ENCODE peak calls at places on chromosomes 7 and 10, in four cellular contexts. One of them, this sample, is unnamed.
A peak's percentile ranks its signal among the peaks of the same experiment; 100 is the strongest.

GRCh38 chr7:129684777-129685176 is 73.3 kb downstream of the NRF1 start:
- DNase-seq in foreskin fibroblast: no peak
- DNase-seq in PC-9: no peak
- DNase-seq in WERI-Rb-1: no peak
- DNase-seq in this sample: no peak

GRCh38 chr7:131110294-131111080 is 217.2 kb upstream of the MKLN1 start:
- DNase-seq in foreskin fibroblast: peak; percentile 64
- DNase-seq in PC-9: peak; percentile 43
- DNase-seq in WERI-Rb-1: no peak
- DNase-seq in this sample: no peak

GRCh38 chr7:30844483-30844874 is 67.2 kb upstream of the AQP1 start:
- DNase-seq in foreskin fibroblast: no peak
- DNase-seq in PC-9: no peak
- DNase-seq in WERI-Rb-1: no peak
- DNase-seq in this sample: no peak

GRCh38 chr7:117322741-117323584 is at the start of gene WNT2:
- DNase-seq in foreskin fibroblast: peak; percentile 58
- DNase-seq in PC-9: no peak
- DNase-seq in WERI-Rb-1: no peak
- DNase-seq in this sample: peak; percentile 40

GRCh38 chr7:98357751-98358161 is 43.1 kb downstream of the BAIAP2L1 start:
- DNase-seq in foreskin fibroblast: peak; percentile 64
- DNase-seq in PC-9: no peak
- DNase-seq in WERI-Rb-1: no peak
- DNase-seq in this sample: no peak

GRCh38 chr7:70271617-70272081 is 673.4 kb downstream of the AUTS2 start:
- DNase-seq in foreskin fibroblast: no peak
- DNase-seq in PC-9: no peak
- DNase-seq in WERI-Rb-1: peak; percentile 66
- DNase-seq in this sample: no peak

GRCh38 chr7:126398285-126398684 is 854.5 kb downstream of the GRM8 start:
- DNase-seq in foreskin fibroblast: no peak
- DNase-seq in PC-9: no peak
- DNase-seq in WERI-Rb-1: no peak
- DNase-seq in this sample: no peak

GRCh38 chr7:125605241-125605640 is 675.6 kb upstream of the POT1 start:
- DNase-seq in foreskin fibroblast: no peak
- DNase-seq in PC-9: no peak
- DNase-seq in WERI-Rb-1: no peak
- DNase-seq in this sample: no peak

GRCh38 chr10:114751856-114752255 is 69.7 kb upstream of the FHIP2A start:
- DNase-seq in foreskin fibroblast: peak; percentile 60
- DNase-seq in PC-9: no peak
- DNase-seq in WERI-Rb-1: no peak
- DNase-seq in this sample: no peak

GRCh38 chr10:10826125-10826524 is 191.5 kb upstream of the CELF2 start:
- DNase-seq in foreskin fibroblast: peak; percentile 92
- DNase-seq in PC-9: no peak
- DNase-seq in WERI-Rb-1: no peak
- DNase-seq in this sample: no peak

GRCh38 chr10:3782456-3783312 is 2.3 kb downstream of the KLF6 start:
- DNase-seq in foreskin fibroblast: peak; percentile 93
- DNase-seq in PC-9: peak; percentile 68
- DNase-seq in WERI-Rb-1: no peak
- DNase-seq in this sample: peak; percentile 64

GRCh38 chr7:50595538-50596102 is 30.4 kb upstream of the DDC start:
- DNase-seq in foreskin fibroblast: peak; percentile 63
- DNase-seq in PC-9: no peak
- DNase-seq in WERI-Rb-1: peak; percentile 61
- DNase-seq in this sample: no peak

GRCh38 chr7:112995091-112995824 is 91.4 kb downstream of the GPR85 start:
- DNase-seq in foreskin fibroblast: peak; percentile 78
- DNase-seq in PC-9: no peak
- DNase-seq in WERI-Rb-1: no peak
- DNase-seq in this sample: no peak

GRCh38 chr7:80918909-80919721 is at the start of gene SEMA3C:
- DNase-seq in foreskin fibroblast: peak; percentile 99
- DNase-seq in PC-9: peak; percentile 98
- DNase-seq in WERI-Rb-1: peak; percentile 84
- DNase-seq in this sample: peak; percentile 66

GRCh38 chr7:91940572-91941341 is at the start of gene AKAP9:
- DNase-seq in foreskin fibroblast: peak; percentile 92
- DNase-seq in PC-9: peak; percentile 94
- DNase-seq in WERI-Rb-1: peak; percentile 95
- DNase-seq in this sample: peak; percentile 91

GRCh38 chr10:78808736-78809135 is 260.0 kb upstream of the ZMIZ1 start:
- DNase-seq in foreskin fibroblast: no peak
- DNase-seq in PC-9: no peak
- DNase-seq in WERI-Rb-1: no peak
- DNase-seq in this sample: no peak

GRCh38 chr10:89861584-89862287 is 160.3 kb downstream of the KIF20B start:
- DNase-seq in foreskin fibroblast: peak; percentile 74
- DNase-seq in PC-9: no peak
- DNase-seq in WERI-Rb-1: peak; percentile 52
- DNase-seq in this sample: no peak

GRCh38 chr10:32349199-32349585 is 2.2 kb upstream of the EPC1 start:
- DNase-seq in foreskin fibroblast: no peak
- DNase-seq in PC-9: no peak
- DNase-seq in WERI-Rb-1: no peak
- DNase-seq in this sample: no peak

GRCh38 chr7:155744931-155745683 is 67.2 kb downstream of the SHH start:
- DNase-seq in foreskin fibroblast: no peak
- DNase-seq in PC-9: no peak
- DNase-seq in WERI-Rb-1: no peak
- DNase-seq in this sample: no peak

GRCh38 chr7:121558288-121558687 is 162.2 kb upstream of the FAM3C start:
- DNase-seq in foreskin fibroblast: no peak
- DNase-seq in PC-9: no peak
- DNase-seq in WERI-Rb-1: no peak
- DNase-seq in this sample: no peak

GRCh38 chr10:118308664-118309063 is 33.5 kb downstream of the FAM204A start:
- DNase-seq in foreskin fibroblast: no peak
- DNase-seq in PC-9: no peak
- DNase-seq in WERI-Rb-1: peak; percentile 22
- DNase-seq in this sample: no peak

GRCh38 chr10:47264797-47265281 is 35.2 kb upstream of the GDF10 start:
- DNase-seq in foreskin fibroblast: no peak
- DNase-seq in PC-9: no peak
- DNase-seq in WERI-Rb-1: no peak
- DNase-seq in this sample: no peak

GRCh38 chr10:6300784-6301180 is 98.0 kb downstream of the PFKFB3 start:
- DNase-seq in foreskin fibroblast: no peak
- DNase-seq in PC-9: no peak
- DNase-seq in WERI-Rb-1: no peak
- DNase-seq in this sample: no peak

GRCh38 chr7:70289067-70289466 is 690.8 kb downstream of the AUTS2 start:
- DNase-seq in foreskin fibroblast: peak; percentile 22
- DNase-seq in PC-9: no peak
- DNase-seq in WERI-Rb-1: no peak
- DNase-seq in this sample: no peak

GRCh38 chr10:92420554-92421275 is 129.7 kb downstream of the MARCHF5 start:
- DNase-seq in foreskin fibroblast: no peak
- DNase-seq in PC-9: no peak
- DNase-seq in WERI-Rb-1: no peak
- DNase-seq in this sample: peak; percentile 29

GRCh38 chr7:123674399-123675091 is 18.9 kb downstream of the LMOD2 start:
- DNase-seq in foreskin fibroblast: no peak
- DNase-seq in PC-9: no peak
- DNase-seq in WERI-Rb-1: no peak
- DNase-seq in this sample: no peak

GRCh38 chr7:132503415-132503814 is 72.9 kb downstream of the PLXNA4 start:
- DNase-seq in foreskin fibroblast: no peak
- DNase-seq in PC-9: no peak
- DNase-seq in WERI-Rb-1: no peak
- DNase-seq in this sample: no peak

GRCh38 chr7:128833148-128833938 is 3.1 kb downstream of the FLNC start:
- DNase-seq in foreskin fibroblast: peak; percentile 89
- DNase-seq in PC-9: peak; percentile 33
- DNase-seq in WERI-Rb-1: peak; percentile 97
- DNase-seq in this sample: peak; percentile 39

GRCh38 chr7:28269700-28270361 is 89.2 kb upstream of the JAZF1 start:
- DNase-seq in foreskin fibroblast: no peak
- DNase-seq in PC-9: no peak
- DNase-seq in WERI-Rb-1: no peak
- DNase-seq in this sample: peak; percentile 29

GRCh38 chr7:16677978-16678494 is 32.1 kb downstream of the BZW2 start:
- DNase-seq in foreskin fibroblast: no peak
- DNase-seq in PC-9: no peak
- DNase-seq in WERI-Rb-1: no peak
- DNase-seq in this sample: no peak

GRCh38 chr10:15188629-15189028 is 20.1 kb upstream of the NMT2 start:
- DNase-seq in foreskin fibroblast: no peak
- DNase-seq in PC-9: no peak
- DNase-seq in WERI-Rb-1: no peak
- DNase-seq in this sample: no peak

GRCh38 chr7:44508328-44508990 is 18.0 kb upstream of the NUDCD3 start:
- DNase-seq in foreskin fibroblast: no peak
- DNase-seq in PC-9: no peak
- DNase-seq in WERI-Rb-1: no peak
- DNase-seq in this sample: no peak

GRCh38 chr7:3082386-3082785 is 38.7 kb upstream of the CARD11 start:
- DNase-seq in foreskin fibroblast: no peak
- DNase-seq in PC-9: no peak
- DNase-seq in WERI-Rb-1: no peak
- DNase-seq in this sample: no peak

DNA sequence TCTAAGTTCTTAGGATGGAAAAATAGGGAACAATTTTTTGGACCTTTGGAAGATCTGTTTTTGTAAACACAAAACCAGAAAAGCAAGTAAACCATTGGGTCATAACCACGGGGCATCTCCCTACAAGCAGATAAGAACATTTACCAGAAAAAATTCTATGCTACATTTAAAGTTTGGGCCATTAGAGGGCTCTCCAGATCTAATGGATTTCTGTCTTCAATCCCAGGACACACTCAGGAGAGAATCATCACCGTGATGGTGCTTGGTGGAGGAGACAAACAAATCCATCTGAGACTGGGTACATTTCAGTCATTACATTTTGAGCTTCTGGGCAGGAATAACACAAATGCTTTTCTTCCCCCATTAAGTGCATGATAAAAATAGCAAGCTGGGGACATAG is 178.4 kb upstream of the TARP start:
- DNase-seq in foreskin fibroblast: peak; percentile 62
- DNase-seq in PC-9: no peak
- DNase-seq in WERI-Rb-1: no peak
- DNase-seq in this sample: peak; percentile 16
- TF ChIP-seq CTCF in foreskin fibroblast: peak; percentile 49
- TF ChIP-seq CTCF in PC-9: peak; percentile 40
- TF ChIP-seq CTCF in WERI-Rb-1: peak; percentile 29
- TF ChIP-seq CTCF in this sample: no peak

GRCh38 chr7:4158826-4159225 is 523.3 kb upstream of the FOXK1 start:
- DNase-seq in foreskin fibroblast: no peak
- DNase-seq in PC-9: no peak
- DNase-seq in WERI-Rb-1: no peak
- DNase-seq in this sample: no peak
- TF ChIP-seq CTCF in foreskin fibroblast: no peak
- TF ChIP-seq CTCF in PC-9: no peak
- TF ChIP-seq CTCF in WERI-Rb-1: no peak
- TF ChIP-seq CTCF in this sample: no peak

GRCh38 chr10:25682203-25682950 is 251.7 kb upstream of the MYO3A start:
- DNase-seq in foreskin fibroblast: no peak
- DNase-seq in PC-9: no peak
- DNase-seq in WERI-Rb-1: no peak
- DNase-seq in this sample: no peak
- TF ChIP-seq CTCF in foreskin fibroblast: no peak
- TF ChIP-seq CTCF in PC-9: peak; percentile 40
- TF ChIP-seq CTCF in WERI-Rb-1: peak; percentile 48
- TF ChIP-seq CTCF in this sample: no peak

DNA sequence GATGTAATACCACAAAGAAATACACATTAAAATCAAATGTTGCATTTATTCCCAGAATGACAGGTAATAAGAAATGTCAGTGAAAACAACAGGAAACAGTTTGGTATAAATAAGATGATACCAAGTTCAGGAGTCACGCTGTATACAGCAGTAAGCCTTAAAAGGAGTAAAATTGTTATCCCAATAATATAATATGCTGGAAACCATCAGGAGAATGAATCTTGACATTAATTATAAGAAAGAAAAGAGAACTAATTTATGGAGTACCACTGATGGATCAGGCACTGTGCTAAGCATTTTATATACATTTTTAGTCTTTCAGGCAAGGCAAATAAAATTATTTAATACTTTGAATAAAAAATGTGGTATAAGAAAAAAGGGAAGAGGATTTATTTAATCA is 27.6 kb downstream of the PRKAR2B start:
- DNase-seq in foreskin fibroblast: no peak
- DNase-seq in PC-9: no peak
- DNase-seq in WERI-Rb-1: no peak
- DNase-seq in this sample: no peak
- TF ChIP-seq CTCF in foreskin fibroblast: no peak
- TF ChIP-seq CTCF in PC-9: no peak
- TF ChIP-seq CTCF in WERI-Rb-1: no peak
- TF ChIP-seq CTCF in this sample: no peak

GRCh38 chr7:127409629-127410028 is 17.1 kb upstream of the ZNF800 start:
- DNase-seq in foreskin fibroblast: no peak
- DNase-seq in PC-9: no peak
- DNase-seq in WERI-Rb-1: no peak
- DNase-seq in this sample: no peak
- TF ChIP-seq CTCF in foreskin fibroblast: no peak
- TF ChIP-seq CTCF in PC-9: no peak
- TF ChIP-seq CTCF in WERI-Rb-1: peak; percentile 17
- TF ChIP-seq CTCF in this sample: no peak

This sample was measured in GM13976.